ENCODE peak calls at places on chromosomes 2 and 18, in six cellular contexts. One of them, this sample, is unnamed.

GRCh38 chr2:51344886-51345285 is 313.0 kb upstream of the NRXN1 start:
- DNase-seq in hepatic stellate cell: no peak
- DNase-seq in neuronal stem cell: no peak
- DNase-seq in HTR-8/SVneo: no peak
- DNase-seq in NCI-H187: no peak
- DNase-seq in stimulated activated CD8-positive, alpha-beta memory T cell treated with anti-CD3 and anti-CD28 coated beads, Interleukin-15, amount 100 ng/mL, for 1 hour: no peak
- DNase-seq in this sample: no peak

GRCh38 chr2:215405722-215406581 is 29.9 kb downstream of the FN1 start:
- DNase-seq in hepatic stellate cell: no peak
- DNase-seq in neuronal stem cell: no peak
- DNase-seq in HTR-8/SVneo: no peak
- DNase-seq in NCI-H187: no peak
- DNase-seq in stimulated activated CD8-positive, alpha-beta memory T cell treated with anti-CD3 and anti-CD28 coated beads, Interleukin-15, amount 100 ng/mL, for 1 hour: no peak
- DNase-seq in this sample: no peak

GRCh38 chr2:106882658-106883057 is 3.3 kb downstream of the ST6GAL2 start:
- DNase-seq in hepatic stellate cell: no peak
- DNase-seq in neuronal stem cell: no peak
- DNase-seq in HTR-8/SVneo: no peak
- DNase-seq in NCI-H187: no peak
- DNase-seq in stimulated activated CD8-positive, alpha-beta memory T cell treated with anti-CD3 and anti-CD28 coated beads, Interleukin-15, amount 100 ng/mL, for 1 hour: no peak
- DNase-seq in this sample: no peak

GRCh38 chr18:55246278-55246677 is 287.0 kb upstream of the CCDC68 start:
- DNase-seq in hepatic stellate cell: no peak
- DNase-seq in neuronal stem cell: no peak
- DNase-seq in HTR-8/SVneo: no peak
- DNase-seq in NCI-H187: no peak
- DNase-seq in stimulated activated CD8-positive, alpha-beta memory T cell treated with anti-CD3 and anti-CD28 coated beads, Interleukin-15, amount 100 ng/mL, for 1 hour: no peak
- DNase-seq in this sample: no peak

GRCh38 chr2:115161531-115162453 is 719.4 kb downstream of the DPP10 start:
- DNase-seq in hepatic stellate cell: no peak
- DNase-seq in neuronal stem cell: peak
- DNase-seq in HTR-8/SVneo: no peak
- DNase-seq in NCI-H187: peak
- DNase-seq in stimulated activated CD8-positive, alpha-beta memory T cell treated with anti-CD3 and anti-CD28 coated beads, Interleukin-15, amount 100 ng/mL, for 1 hour: no peak
- DNase-seq in this sample: no peak

GRCh38 chr18:34280653-34281052 is 55.9 kb upstream of the NOL4 start:
- DNase-seq in hepatic stellate cell: no peak
- DNase-seq in neuronal stem cell: no peak
- DNase-seq in HTR-8/SVneo: no peak
- DNase-seq in NCI-H187: no peak
- DNase-seq in stimulated activated CD8-positive, alpha-beta memory T cell treated with anti-CD3 and anti-CD28 coated beads, Interleukin-15, amount 100 ng/mL, for 1 hour: no peak
- DNase-seq in this sample: no peak

GRCh38 chr2:146321175-146321574 is 1523.7 kb upstream of the ACVR2A start:
- DNase-seq in hepatic stellate cell: peak
- DNase-seq in neuronal stem cell: no peak
- DNase-seq in HTR-8/SVneo: no peak
- DNase-seq in NCI-H187: no peak
- DNase-seq in stimulated activated CD8-positive, alpha-beta memory T cell treated with anti-CD3 and anti-CD28 coated beads, Interleukin-15, amount 100 ng/mL, for 1 hour: no peak
- DNase-seq in this sample: no peak

GRCh38 chr18:58239879-58240278 is 195.9 kb downstream of the NEDD4L start:
- DNase-seq in hepatic stellate cell: no peak
- DNase-seq in neuronal stem cell: no peak
- DNase-seq in HTR-8/SVneo: no peak
- DNase-seq in NCI-H187: no peak
- DNase-seq in stimulated activated CD8-positive, alpha-beta memory T cell treated with anti-CD3 and anti-CD28 coated beads, Interleukin-15, amount 100 ng/mL, for 1 hour: no peak
- DNase-seq in this sample: no peak

GRCh38 chr2:172454404-172455120 is 27.2 kb downstream of the ITGA6 start:
- DNase-seq in hepatic stellate cell: no peak
- DNase-seq in neuronal stem cell: no peak
- DNase-seq in HTR-8/SVneo: no peak
- DNase-seq in NCI-H187: no peak
- DNase-seq in stimulated activated CD8-positive, alpha-beta memory T cell treated with anti-CD3 and anti-CD28 coated beads, Interleukin-15, amount 100 ng/mL, for 1 hour: no peak
- DNase-seq in this sample: no peak

GRCh38 chr18:7958897-7959146 is 391.7 kb downstream of the PTPRM start:
- DNase-seq in hepatic stellate cell: no peak
- DNase-seq in neuronal stem cell: no peak
- DNase-seq in HTR-8/SVneo: no peak
- DNase-seq in NCI-H187: no peak
- DNase-seq in stimulated activated CD8-positive, alpha-beta memory T cell treated with anti-CD3 and anti-CD28 coated beads, Interleukin-15, amount 100 ng/mL, for 1 hour: no peak
- DNase-seq in this sample: no peak

GRCh38 chr2:222859786-222860726 is 780 bp upstream of the ACSL3 start:
- DNase-seq in hepatic stellate cell: peak
- DNase-seq in neuronal stem cell: peak
- DNase-seq in HTR-8/SVneo: no peak
- DNase-seq in NCI-H187: no peak
- DNase-seq in stimulated activated CD8-positive, alpha-beta memory T cell treated with anti-CD3 and anti-CD28 coated beads, Interleukin-15, amount 100 ng/mL, for 1 hour: no peak
- DNase-seq in this sample: peak

GRCh38 chr2:44016282-44016681 is 20.5 kb upstream of the LRPPRC start:
- DNase-seq in hepatic stellate cell: peak
- DNase-seq in neuronal stem cell: peak
- DNase-seq in HTR-8/SVneo: peak
- DNase-seq in NCI-H187: no peak
- DNase-seq in stimulated activated CD8-positive, alpha-beta memory T cell treated with anti-CD3 and anti-CD28 coated beads, Interleukin-15, amount 100 ng/mL, for 1 hour: no peak
- DNase-seq in this sample: peak

GRCh38 chr2:10097352-10098148 is 17.3 kb upstream of the CYS1 start:
- DNase-seq in hepatic stellate cell: peak
- DNase-seq in neuronal stem cell: no peak
- DNase-seq in HTR-8/SVneo: peak
- DNase-seq in NCI-H187: peak
- DNase-seq in stimulated activated CD8-positive, alpha-beta memory T cell treated with anti-CD3 and anti-CD28 coated beads, Interleukin-15, amount 100 ng/mL, for 1 hour: no peak
- DNase-seq in this sample: peak

GRCh38 chr18:44180683-44181082 is 500.0 kb upstream of the SETBP1 start:
- DNase-seq in hepatic stellate cell: no peak
- DNase-seq in neuronal stem cell: no peak
- DNase-seq in HTR-8/SVneo: no peak
- DNase-seq in NCI-H187: no peak
- DNase-seq in stimulated activated CD8-positive, alpha-beta memory T cell treated with anti-CD3 and anti-CD28 coated beads, Interleukin-15, amount 100 ng/mL, for 1 hour: no peak
- DNase-seq in this sample: no peak

GRCh38 chr2:222655748-222656543 is at the start of gene FARSB:
- DNase-seq in hepatic stellate cell: peak
- DNase-seq in neuronal stem cell: peak
- DNase-seq in HTR-8/SVneo: peak
- DNase-seq in NCI-H187: peak
- DNase-seq in stimulated activated CD8-positive, alpha-beta memory T cell treated with anti-CD3 and anti-CD28 coated beads, Interleukin-15, amount 100 ng/mL, for 1 hour: peak
- DNase-seq in this sample: peak

GRCh38 chr18:45044787-45045186 is 364.1 kb downstream of the SETBP1 start:
- DNase-seq in hepatic stellate cell: no peak
- DNase-seq in neuronal stem cell: no peak
- DNase-seq in HTR-8/SVneo: no peak
- DNase-seq in NCI-H187: no peak
- DNase-seq in stimulated activated CD8-positive, alpha-beta memory T cell treated with anti-CD3 and anti-CD28 coated beads, Interleukin-15, amount 100 ng/mL, for 1 hour: no peak
- DNase-seq in this sample: no peak

GRCh38 chr2:70956141-70956540 is 20.4 kb downstream of the ATP6V1B1 start:
- DNase-seq in hepatic stellate cell: no peak
- DNase-seq in neuronal stem cell: no peak
- DNase-seq in HTR-8/SVneo: no peak
- DNase-seq in NCI-H187: no peak
- DNase-seq in stimulated activated CD8-positive, alpha-beta memory T cell treated with anti-CD3 and anti-CD28 coated beads, Interleukin-15, amount 100 ng/mL, for 1 hour: no peak
- DNase-seq in this sample: no peak

GRCh38 chr2:207394812-207395534 is 134.8 kb upstream of the CREB1 start:
- DNase-seq in hepatic stellate cell: peak
- DNase-seq in neuronal stem cell: no peak
- DNase-seq in HTR-8/SVneo: peak
- DNase-seq in NCI-H187: no peak
- DNase-seq in stimulated activated CD8-positive, alpha-beta memory T cell treated with anti-CD3 and anti-CD28 coated beads, Interleukin-15, amount 100 ng/mL, for 1 hour: no peak
- DNase-seq in this sample: peak

GRCh38 chr2:238026953-238027505 is 33.8 kb upstream of the SCLY start:
- DNase-seq in hepatic stellate cell: peak
- DNase-seq in neuronal stem cell: no peak
- DNase-seq in HTR-8/SVneo: no peak
- DNase-seq in NCI-H187: no peak
- DNase-seq in stimulated activated CD8-positive, alpha-beta memory T cell treated with anti-CD3 and anti-CD28 coated beads, Interleukin-15, amount 100 ng/mL, for 1 hour: no peak
- DNase-seq in this sample: no peak

GRCh38 chr2:154912215-154912614 is 213.7 kb downstream of the KCNJ3 start:
- DNase-seq in hepatic stellate cell: no peak
- DNase-seq in neuronal stem cell: no peak
- DNase-seq in HTR-8/SVneo: no peak
- DNase-seq in NCI-H187: no peak
- DNase-seq in stimulated activated CD8-positive, alpha-beta memory T cell treated with anti-CD3 and anti-CD28 coated beads, Interleukin-15, amount 100 ng/mL, for 1 hour: no peak
- DNase-seq in this sample: no peak

GRCh38 chr2:174195253-174195652 is 53.1 kb downstream of the OLA1 start:
- DNase-seq in hepatic stellate cell: no peak
- DNase-seq in neuronal stem cell: no peak
- DNase-seq in HTR-8/SVneo: no peak
- DNase-seq in NCI-H187: no peak
- DNase-seq in stimulated activated CD8-positive, alpha-beta memory T cell treated with anti-CD3 and anti-CD28 coated beads, Interleukin-15, amount 100 ng/mL, for 1 hour: no peak
- DNase-seq in this sample: no peak

GRCh38 chr2:68272246-68272987 is 20.1 kb upstream of the PPP3R1 start:
- DNase-seq in hepatic stellate cell: no peak
- DNase-seq in neuronal stem cell: no peak
- DNase-seq in HTR-8/SVneo: no peak
- DNase-seq in NCI-H187: no peak
- DNase-seq in stimulated activated CD8-positive, alpha-beta memory T cell treated with anti-CD3 and anti-CD28 coated beads, Interleukin-15, amount 100 ng/mL, for 1 hour: no peak
- DNase-seq in this sample: no peak

GRCh38 chr18:765764-766549 is 46.1 kb downstream of the YES1 start:
- DNase-seq in hepatic stellate cell: no peak
- DNase-seq in neuronal stem cell: no peak
- DNase-seq in HTR-8/SVneo: no peak
- DNase-seq in NCI-H187: no peak
- DNase-seq in stimulated activated CD8-positive, alpha-beta memory T cell treated with anti-CD3 and anti-CD28 coated beads, Interleukin-15, amount 100 ng/mL, for 1 hour: no peak
- DNase-seq in this sample: no peak

GRCh38 chr18:415627-416612 is 84.6 kb downstream of the COLEC12 start:
- DNase-seq in hepatic stellate cell: peak
- DNase-seq in neuronal stem cell: no peak
- DNase-seq in HTR-8/SVneo: no peak
- DNase-seq in NCI-H187: no peak
- DNase-seq in stimulated activated CD8-positive, alpha-beta memory T cell treated with anti-CD3 and anti-CD28 coated beads, Interleukin-15, amount 100 ng/mL, for 1 hour: no peak
- DNase-seq in this sample: peak

GRCh38 chr2:216071452-216071851 is 10.2 kb downstream of the PECR start:
- DNase-seq in hepatic stellate cell: no peak
- DNase-seq in neuronal stem cell: no peak
- DNase-seq in HTR-8/SVneo: no peak
- DNase-seq in NCI-H187: no peak
- DNase-seq in stimulated activated CD8-positive, alpha-beta memory T cell treated with anti-CD3 and anti-CD28 coated beads, Interleukin-15, amount 100 ng/mL, for 1 hour: no peak
- DNase-seq in this sample: no peak

GRCh38 chr2:64615844-64616536 is 37.7 kb downstream of the SERTAD2 start:
- DNase-seq in hepatic stellate cell: no peak
- DNase-seq in neuronal stem cell: no peak
- DNase-seq in HTR-8/SVneo: no peak
- DNase-seq in NCI-H187: no peak
- DNase-seq in stimulated activated CD8-positive, alpha-beta memory T cell treated with anti-CD3 and anti-CD28 coated beads, Interleukin-15, amount 100 ng/mL, for 1 hour: no peak
- DNase-seq in this sample: no peak

GRCh38 chr2:45242161-45242741 is 233.0 kb upstream of the SIX2 start:
- DNase-seq in hepatic stellate cell: no peak
- DNase-seq in neuronal stem cell: no peak
- DNase-seq in HTR-8/SVneo: no peak
- DNase-seq in NCI-H187: no peak
- DNase-seq in stimulated activated CD8-positive, alpha-beta memory T cell treated with anti-CD3 and anti-CD28 coated beads, Interleukin-15, amount 100 ng/mL, for 1 hour: no peak
- DNase-seq in this sample: no peak

GRCh38 chr2:172465417-172466334 is 38.3 kb downstream of the ITGA6 start:
- DNase-seq in hepatic stellate cell: peak
- DNase-seq in neuronal stem cell: peak
- DNase-seq in HTR-8/SVneo: peak
- DNase-seq in NCI-H187: peak
- DNase-seq in stimulated activated CD8-positive, alpha-beta memory T cell treated with anti-CD3 and anti-CD28 coated beads, Interleukin-15, amount 100 ng/mL, for 1 hour: peak
- DNase-seq in this sample: peak

GRCh38 chr18:421236-422155 is 79.0 kb downstream of the COLEC12 start:
- DNase-seq in hepatic stellate cell: no peak
- DNase-seq in neuronal stem cell: no peak
- DNase-seq in HTR-8/SVneo: no peak
- DNase-seq in NCI-H187: no peak
- DNase-seq in stimulated activated CD8-positive, alpha-beta memory T cell treated with anti-CD3 and anti-CD28 coated beads, Interleukin-15, amount 100 ng/mL, for 1 hour: no peak
- DNase-seq in this sample: no peak

GRCh38 chr2:118772487-118773200 is 74.8 kb downstream of the EN1 start:
- DNase-seq in hepatic stellate cell: no peak
- DNase-seq in neuronal stem cell: no peak
- DNase-seq in HTR-8/SVneo: no peak
- DNase-seq in NCI-H187: no peak
- DNase-seq in stimulated activated CD8-positive, alpha-beta memory T cell treated with anti-CD3 and anti-CD28 coated beads, Interleukin-15, amount 100 ng/mL, for 1 hour: no peak
- DNase-seq in this sample: no peak

GRCh38 chr2:106581276-106581675 is 94.1 kb downstream of the CD8B2 start:
- DNase-seq in hepatic stellate cell: no peak
- DNase-seq in neuronal stem cell: no peak
- DNase-seq in HTR-8/SVneo: no peak
- DNase-seq in NCI-H187: no peak
- DNase-seq in stimulated activated CD8-positive, alpha-beta memory T cell treated with anti-CD3 and anti-CD28 coated beads, Interleukin-15, amount 100 ng/mL, for 1 hour: no peak
- DNase-seq in this sample: no peak

GRCh38 chr2:18791172-18791797 is 201.9 kb upstream of the NT5C1B start:
- DNase-seq in hepatic stellate cell: peak
- DNase-seq in neuronal stem cell: no peak
- DNase-seq in HTR-8/SVneo: no peak
- DNase-seq in NCI-H187: no peak
- DNase-seq in stimulated activated CD8-positive, alpha-beta memory T cell treated with anti-CD3 and anti-CD28 coated beads, Interleukin-15, amount 100 ng/mL, for 1 hour: no peak
- DNase-seq in this sample: no peak

GRCh38 chr2:97712693-97713295 is 582 bp upstream of the ZAP70 start:
- DNase-seq in hepatic stellate cell: no peak
- DNase-seq in neuronal stem cell: no peak
- DNase-seq in HTR-8/SVneo: no peak
- DNase-seq in NCI-H187: no peak
- DNase-seq in stimulated activated CD8-positive, alpha-beta memory T cell treated with anti-CD3 and anti-CD28 coated beads, Interleukin-15, amount 100 ng/mL, for 1 hour: no peak
- DNase-seq in this sample: no peak

GRCh38 chr2:85811850-85812735 is 58.3 kb downstream of the ATOH8 start:
- DNase-seq in hepatic stellate cell: no peak
- DNase-seq in neuronal stem cell: no peak
- DNase-seq in HTR-8/SVneo: no peak
- DNase-seq in NCI-H187: no peak
- DNase-seq in stimulated activated CD8-positive, alpha-beta memory T cell treated with anti-CD3 and anti-CD28 coated beads, Interleukin-15, amount 100 ng/mL, for 1 hour: no peak
- DNase-seq in this sample: no peak

GRCh38 chr2:5914831-5915611 is 222.8 kb downstream of the SOX11 start:
- DNase-seq in hepatic stellate cell: no peak
- DNase-seq in neuronal stem cell: peak
- DNase-seq in HTR-8/SVneo: no peak
- DNase-seq in NCI-H187: peak
- DNase-seq in stimulated activated CD8-positive, alpha-beta memory T cell treated with anti-CD3 and anti-CD28 coated beads, Interleukin-15, amount 100 ng/mL, for 1 hour: no peak
- DNase-seq in this sample: no peak

GRCh38 chr2:7539760-7540159 is 622.5 kb downstream of the RNF144A start:
- DNase-seq in hepatic stellate cell: no peak
- DNase-seq in neuronal stem cell: no peak
- DNase-seq in HTR-8/SVneo: no peak
- DNase-seq in NCI-H187: no peak
- DNase-seq in stimulated activated CD8-positive, alpha-beta memory T cell treated with anti-CD3 and anti-CD28 coated beads, Interleukin-15, amount 100 ng/mL, for 1 hour: no peak
- DNase-seq in this sample: no peak

GRCh38 chr2:206442854-206443734 is at the start of gene ADAM23:
- DNase-seq in hepatic stellate cell: peak
- DNase-seq in neuronal stem cell: peak
- DNase-seq in HTR-8/SVneo: peak
- DNase-seq in NCI-H187: no peak
- DNase-seq in stimulated activated CD8-positive, alpha-beta memory T cell treated with anti-CD3 and anti-CD28 coated beads, Interleukin-15, amount 100 ng/mL, for 1 hour: no peak
- DNase-seq in this sample: peak

GRCh38 chr2:207868855-207869596 is 99.3 kb upstream of the FZD5 start:
- DNase-seq in hepatic stellate cell: no peak
- DNase-seq in neuronal stem cell: no peak
- DNase-seq in HTR-8/SVneo: no peak
- DNase-seq in NCI-H187: no peak
- DNase-seq in stimulated activated CD8-positive, alpha-beta memory T cell treated with anti-CD3 and anti-CD28 coated beads, Interleukin-15, amount 100 ng/mL, for 1 hour: no peak
- DNase-seq in this sample: no peak

This sample was measured in RWPE1.